ENCODE peak calls at places on chromosomes 7 and 10, in five cellular contexts. One of them, this sample, is unnamed. For H3K36me3, the result is how much of the 10 kb centered on the place peaks cover.

GRCh38 chr7:112400141-112400540 is 50.1 kb upstream of the IFRD1 start:
- DNase-seq in uterus: no peak
- DNase-seq in psoas muscle: no peak
- DNase-seq in mucosa of descending colon: no peak
- DNase-seq in heart right ventricle: no peak
- DNase-seq in this sample: no peak

GRCh38 chr10:81146436-81146835 is 608.7 kb downstream of the SH2D4B start:
- DNase-seq in uterus: no peak
- DNase-seq in psoas muscle: no peak
- DNase-seq in mucosa of descending colon: no peak
- DNase-seq in heart right ventricle: no peak
- DNase-seq in this sample: no peak

GRCh38 chr7:37364871-37365270 is 83.8 kb downstream of the ELMO1 start:
- DNase-seq in uterus: no peak
- DNase-seq in psoas muscle: no peak
- DNase-seq in mucosa of descending colon: no peak
- DNase-seq in heart right ventricle: no peak
- DNase-seq in this sample: no peak

GRCh38 chr10:129501652-129502436 is 34.8 kb downstream of the MGMT start:
- DNase-seq in uterus: no peak
- DNase-seq in psoas muscle: no peak
- DNase-seq in mucosa of descending colon: no peak
- DNase-seq in heart right ventricle: no peak
- DNase-seq in this sample: no peak

GRCh38 chr7:101936223-101936611 is 118.8 kb downstream of the CUX1 start:
- DNase-seq in uterus: no peak
- DNase-seq in psoas muscle: no peak
- DNase-seq in mucosa of descending colon: peak
- DNase-seq in heart right ventricle: peak
- DNase-seq in this sample: no peak

GRCh38 chr7:23332881-23333612 is 33.9 kb downstream of the MALSU1 start:
- DNase-seq in uterus: peak
- DNase-seq in psoas muscle: no peak
- DNase-seq in mucosa of descending colon: no peak
- DNase-seq in heart right ventricle: peak
- DNase-seq in this sample: no peak

GRCh38 chr10:46091080-46091833 is 45.2 kb upstream of the MSMB start:
- DNase-seq in uterus: no peak
- DNase-seq in psoas muscle: no peak
- DNase-seq in mucosa of descending colon: no peak
- DNase-seq in heart right ventricle: no peak
- DNase-seq in this sample: no peak

GRCh38 chr10:31977440-31978157 is 49.0 kb upstream of the ARHGAP12 start:
- DNase-seq in uterus: no peak
- DNase-seq in psoas muscle: no peak
- DNase-seq in mucosa of descending colon: no peak
- DNase-seq in heart right ventricle: no peak
- DNase-seq in this sample: no peak

GRCh38 chr7:142767861-142768260 is 2.9 kb upstream of the PRSS2 start:
- DNase-seq in uterus: no peak
- DNase-seq in psoas muscle: no peak
- DNase-seq in mucosa of descending colon: no peak
- DNase-seq in heart right ventricle: no peak
- DNase-seq in this sample: no peak
- H3K36me3 ChIP-seq in uterus: under half
- H3K36me3 ChIP-seq in psoas muscle: under half
- H3K36me3 ChIP-seq in mucosa of descending colon: under half
- H3K36me3 ChIP-seq in heart right ventricle: under half
- H3K36me3 ChIP-seq in this sample: under half

DNA sequence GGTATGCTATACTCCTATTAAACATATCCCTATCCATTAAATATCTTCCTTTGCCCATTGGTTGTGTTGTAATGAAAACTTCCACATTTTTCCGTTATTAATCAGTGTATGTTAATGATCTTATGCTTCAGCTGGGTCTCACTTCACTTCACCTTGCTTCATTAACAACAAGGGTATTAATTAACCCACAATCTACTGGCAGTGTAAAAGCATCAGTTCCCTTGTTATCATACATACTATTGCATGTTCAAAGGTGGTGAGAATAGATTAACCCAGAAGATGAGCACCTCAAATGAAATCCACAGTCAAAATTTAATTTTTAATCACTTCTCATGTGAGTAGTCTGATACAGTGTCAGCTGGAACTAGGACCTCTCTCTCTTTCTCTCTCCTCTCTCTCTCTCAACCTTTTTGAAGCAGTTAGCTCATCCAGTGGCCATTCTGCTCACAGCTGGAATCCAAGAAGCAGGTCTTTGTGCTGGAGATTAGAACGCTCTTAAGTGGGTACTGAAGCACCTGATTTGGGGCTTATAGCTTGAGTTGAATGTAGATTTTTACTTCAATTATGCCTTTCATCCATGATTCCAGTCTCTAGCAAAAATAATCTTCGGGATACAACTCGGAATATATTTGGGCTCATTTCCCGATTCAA is 172.3 kb downstream of the RAPGEF5 start:
- DNase-seq in uterus: no peak
- DNase-seq in psoas muscle: no peak
- DNase-seq in mucosa of descending colon: no peak
- DNase-seq in heart right ventricle: no peak
- DNase-seq in this sample: no peak
- H3K36me3 ChIP-seq in uterus: under half
- H3K36me3 ChIP-seq in psoas muscle: under half
- H3K36me3 ChIP-seq in mucosa of descending colon: under half
- H3K36me3 ChIP-seq in heart right ventricle: under half
- H3K36me3 ChIP-seq in this sample: under half

DNA sequence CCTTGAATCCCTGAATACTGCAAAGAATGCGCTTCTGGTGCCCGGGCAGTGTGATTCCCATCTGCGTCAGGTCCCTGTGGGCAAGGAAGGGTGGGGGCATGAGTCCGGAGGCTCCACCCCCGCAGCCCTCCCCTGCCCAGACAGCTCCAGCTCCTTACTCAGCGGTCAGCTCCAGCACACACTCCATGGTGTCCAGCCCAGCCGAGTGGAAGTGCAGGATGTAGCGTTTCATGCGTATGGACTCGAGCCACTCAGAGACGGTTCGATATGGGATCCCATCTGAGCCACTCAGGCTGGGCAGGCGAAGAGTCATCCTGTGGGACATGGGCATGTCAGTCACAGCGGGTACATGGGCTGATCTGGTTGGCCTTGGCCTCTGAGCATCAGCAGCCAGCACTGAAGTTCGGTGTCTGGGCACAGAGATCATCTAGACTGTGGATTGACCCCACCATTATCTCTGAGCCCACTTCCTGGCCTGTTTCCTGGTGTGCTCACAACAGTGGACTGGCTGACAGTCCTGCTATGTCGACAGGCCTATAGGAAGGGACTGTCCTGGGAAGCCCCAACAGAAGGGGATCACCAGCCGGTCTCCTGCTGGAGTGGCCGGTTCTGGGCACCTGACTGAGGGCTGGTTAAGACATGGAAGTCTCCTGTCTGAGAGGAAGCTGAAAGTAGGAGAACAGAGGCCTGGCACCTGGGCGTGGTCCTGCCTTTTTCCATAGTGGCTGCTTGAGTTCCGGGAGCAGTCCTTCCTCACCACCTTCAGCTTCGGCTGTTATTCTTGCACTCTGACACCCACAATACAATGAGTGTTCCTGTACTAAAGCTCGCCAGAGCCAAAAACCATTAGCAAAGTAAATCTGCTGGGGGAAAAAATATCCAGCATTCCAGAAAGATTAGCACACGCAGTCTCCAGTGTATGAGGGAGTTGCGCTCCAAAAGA is 10.6 kb downstream of the ZYX start:
- DNase-seq in uterus: peak
- DNase-seq in psoas muscle: peak
- DNase-seq in mucosa of descending colon: peak
- DNase-seq in heart right ventricle: peak
- DNase-seq in this sample: peak
- H3K36me3 ChIP-seq in uterus: under half
- H3K36me3 ChIP-seq in psoas muscle: half or more
- H3K36me3 ChIP-seq in mucosa of descending colon: under half
- H3K36me3 ChIP-seq in heart right ventricle: under half
- H3K36me3 ChIP-seq in this sample: under half

GRCh38 chr10:95650232-95650631 is 6.3 kb downstream of the ALDH18A1 start:
- DNase-seq in uterus: no peak
- DNase-seq in psoas muscle: no peak
- DNase-seq in mucosa of descending colon: no peak
- DNase-seq in heart right ventricle: no peak
- DNase-seq in this sample: no peak
- H3K36me3 ChIP-seq in uterus: under half
- H3K36me3 ChIP-seq in psoas muscle: under half
- H3K36me3 ChIP-seq in mucosa of descending colon: under half
- H3K36me3 ChIP-seq in heart right ventricle: under half
- H3K36me3 ChIP-seq in this sample: under half

GRCh38 chr10:113605207-113605606 is 52.4 kb downstream of the HABP2 start:
- DNase-seq in uterus: no peak
- DNase-seq in psoas muscle: no peak
- DNase-seq in mucosa of descending colon: no peak
- DNase-seq in heart right ventricle: no peak
- DNase-seq in this sample: no peak
- H3K36me3 ChIP-seq in uterus: under half
- H3K36me3 ChIP-seq in psoas muscle: half or more
- H3K36me3 ChIP-seq in mucosa of descending colon: under half
- H3K36me3 ChIP-seq in heart right ventricle: under half
- H3K36me3 ChIP-seq in this sample: under half

This sample was measured in transverse colon.